ENCODE peak calls at places on chromosomes 3 and 15, in seven cellular contexts. A is gastrocnemius medialis; U is cerebellum; C is activated T-cell treated with anti-CD3 and anti-CD28 coated beads, Interleukin-2, amount 50 U/mL, for 72 hours; T is WERI-Rb-1; S is left cardiac atrium; Z is progenitor cell of endocrine pancreas. K is an unnamed sample.

GRCh38 chr15:25175033-25175788 is 220.4 kb downstream of the SNRPN start:
- DNase-seq in A (no peak), U (no peak), C (no peak), T (no peak), S (peak; percentile 11), Z (peak; percentile 7), K (peak; percentile 2)

GRCh38 chr3:126003447-126004190 is 34.6 kb downstream of the ROPN1B start:
- DNase-seq in A (no peak), U (no peak), C (no peak), T (no peak), S (no peak), Z (no peak), K (no peak)

GRCh38 chr3:48621461-48621869 is at the start of gene TMEM89:
- DNase-seq in A (no peak), U (no peak), C (no peak), T (no peak), S (no peak), Z (no peak), K (no peak)

GRCh38 chr3:98002717-98003116 is 30.5 kb upstream of the RIOX2 start:
- DNase-seq in A (no peak), U (no peak), C (no peak), T (no peak), S (no peak), Z (no peak), K (no peak)

GRCh38 chr3:120568198-120568523 is 28.0 kb upstream of the NDUFB4 start:
- DNase-seq in A (no peak), U (peak; percentile 44), C (no peak), T (no peak), S (no peak), Z (no peak), K (no peak)

GRCh38 chr15:95405447-95405846 is 925.1 kb upstream of the NR2F2 start:
- DNase-seq in A (no peak), U (no peak), C (no peak), T (no peak), S (no peak), Z (no peak), K (no peak)

GRCh38 chr3:75048650-75049049 is 434.2 kb upstream of the CNTN3 start:
- DNase-seq in A (no peak), U (no peak), C (no peak), T (no peak), S (no peak), Z (no peak), K (no peak)

GRCh38 chr15:86555939-86556725 is 476.5 kb downstream of the AGBL1 start:
- DNase-seq in A (no peak), U (no peak), C (no peak), T (no peak), S (no peak), Z (no peak), K (no peak)

GRCh38 chr3:60584250-60584649 is 667.0 kb downstream of the FHIT start:
- DNase-seq in A (no peak), U (no peak), C (no peak), T (no peak), S (no peak), Z (no peak), K (no peak)

GRCh38 chr3:32184187-32184730 is 54.2 kb upstream of the CMTM8 start:
- DNase-seq in A (no peak), U (no peak), C (no peak), T (no peak), S (no peak), Z (no peak), K (no peak)

GRCh38 chr3:186259612-186260383 is 102.2 kb downstream of the DGKG start:
- DNase-seq in A (peak; percentile 48), U (peak; percentile 85), C (peak; percentile 70), T (peak; percentile 85), S (peak; percentile 68), Z (peak; percentile 77), K (peak; percentile 88)

GRCh38 chr15:60889006-60889405 is 340.1 kb downstream of the RORA start:
- DNase-seq in A (no peak), U (no peak), C (no peak), T (no peak), S (no peak), Z (no peak), K (no peak)

GRCh38 chr3:146750196-146750595 is 145.1 kb upstream of the PLSCR5 start:
- DNase-seq in A (no peak), U (no peak), C (no peak), T (no peak), S (no peak), Z (no peak), K (no peak)

GRCh38 chr3:197117107-197117506 is 87.5 kb upstream of the MELTF start:
- DNase-seq in A (no peak), U (no peak), C (no peak), T (no peak), S (no peak), Z (no peak), K (no peak)

GRCh38 chr3:40079203-40079844 is 230.2 kb upstream of the EIF1B start:
- DNase-seq in A (no peak), U (no peak), C (no peak), T (no peak), S (no peak), Z (no peak), K (no peak)

GRCh38 chr15:51982013-51982769 is 10.6 kb upstream of the LEO1 start:
- DNase-seq in A (no peak), U (peak; percentile 17), C (peak; percentile 63), T (no peak), S (no peak), Z (no peak), K (peak; percentile 39)

GRCh38 chr3:51718547-51719412 is 11.9 kb downstream of the GRM2 start:
- DNase-seq in A (peak; percentile 27), U (peak; percentile 22), C (peak; percentile 80), T (peak; percentile 96), S (peak; percentile 70), Z (peak; percentile 54), K (peak; percentile 71)

GRCh38 chr15:37698679-37699078 is 235.8 kb upstream of the TMCO5A start:
- DNase-seq in A (no peak), U (no peak), C (no peak), T (no peak), S (no peak), Z (no peak), K (no peak)

GRCh38 chr3:21237638-21238037 is 513.4 kb downstream of the ZNF385D start:
- DNase-seq in A (no peak), U (no peak), C (no peak), T (no peak), S (no peak), Z (no peak), K (no peak)

GRCh38 chr15:40257656-40258450 is 19.0 kb downstream of the PAK6 start:
- DNase-seq in A (no peak), U (no peak), C (no peak), T (no peak), S (no peak), Z (no peak), K (no peak)

GRCh38 chr3:190005343-190006113 is 115.2 kb downstream of the P3H2 start:
- DNase-seq in A (no peak), U (no peak), C (no peak), T (no peak), S (no peak), Z (no peak), K (no peak)

K was measured in BE2C.